ENCODE peak calls at places on chromosome 16, in six cellular contexts. One of them, this sample, is unnamed. For H3K27me3 and H3K4me1, the result is how much of the 10 kb centered on the place peaks cover.

GRCh38 chr16:69286941-69287713 is 24.0 kb upstream of the VPS4A start:
- DNase-seq in body of pancreas: peak
- DNase-seq in adrenal gland: peak
- DNase-seq in heart left ventricle: no peak
- DNase-seq in transverse colon: peak
- DNase-seq in prostate gland: peak
- DNase-seq in this sample: peak

GRCh38 chr16:46629331-46629843 is 8.2 kb upstream of the SHCBP1 start:
- DNase-seq in heart left ventricle: no peak
- DNase-seq in adrenal gland: no peak
- DNase-seq in body of pancreas: no peak
- DNase-seq in prostate gland: no peak
- DNase-seq in transverse colon: no peak
- DNase-seq in this sample: no peak

GRCh38 chr16:4111748-4112696 is 4.2 kb downstream of the ADCY9 start:
- DNase-seq in body of pancreas: no peak
- DNase-seq in transverse colon: peak
- DNase-seq in adrenal gland: no peak
- DNase-seq in heart left ventricle: no peak
- DNase-seq in prostate gland: no peak
- DNase-seq in this sample: no peak

GRCh38 chr16:27123795-27124194 is 57.1 kb downstream of the C16orf82 start:
- DNase-seq in prostate gland: no peak
- DNase-seq in heart left ventricle: no peak
- DNase-seq in transverse colon: no peak
- DNase-seq in body of pancreas: no peak
- DNase-seq in adrenal gland: no peak
- DNase-seq in this sample: no peak

GRCh38 chr16:82987767-82988166 is 361.0 kb downstream of the CDH13 start:
- DNase-seq in heart left ventricle: no peak
- DNase-seq in prostate gland: no peak
- DNase-seq in body of pancreas: no peak
- DNase-seq in adrenal gland: no peak
- DNase-seq in transverse colon: no peak
- DNase-seq in this sample: no peak

GRCh38 chr16:73048292-73049050 is 543 bp upstream of the ZFHX3 start:
- DNase-seq in adrenal gland: peak
- DNase-seq in body of pancreas: peak
- DNase-seq in prostate gland: peak
- DNase-seq in heart left ventricle: peak
- DNase-seq in transverse colon: peak
- DNase-seq in this sample: no peak

GRCh38 chr16:22141746-22142145 is 20.6 kb upstream of the SDR42E2 start:
- DNase-seq in heart left ventricle: no peak
- DNase-seq in body of pancreas: no peak
- DNase-seq in adrenal gland: no peak
- DNase-seq in transverse colon: no peak
- DNase-seq in prostate gland: no peak
- DNase-seq in this sample: no peak

GRCh38 chr16:12214509-12214908 is 238.0 kb downstream of the SNX29 start:
- DNase-seq in body of pancreas: no peak
- DNase-seq in adrenal gland: no peak
- DNase-seq in transverse colon: no peak
- DNase-seq in prostate gland: no peak
- DNase-seq in heart left ventricle: no peak
- DNase-seq in this sample: no peak

GRCh38 chr16:56774009-56774408 is 44.1 kb downstream of the NUP93 start:
- DNase-seq in adrenal gland: no peak
- DNase-seq in heart left ventricle: no peak
- DNase-seq in prostate gland: no peak
- DNase-seq in body of pancreas: no peak
- DNase-seq in transverse colon: no peak
- DNase-seq in this sample: no peak

GRCh38 chr16:82049484-82049883 is 14.4 kb downstream of the HSD17B2 start:
- DNase-seq in transverse colon: no peak
- DNase-seq in heart left ventricle: no peak
- DNase-seq in prostate gland: peak
- DNase-seq in body of pancreas: no peak
- DNase-seq in adrenal gland: no peak
- DNase-seq in this sample: no peak

GRCh38 chr16:822909-823297 is 22.4 kb upstream of the GNG13 start:
- DNase-seq in heart left ventricle: no peak
- DNase-seq in adrenal gland: no peak
- DNase-seq in body of pancreas: no peak
- DNase-seq in transverse colon: no peak
- DNase-seq in prostate gland: no peak
- DNase-seq in this sample: no peak
- H3K27me3 ChIP-seq in heart left ventricle: under half
- H3K27me3 ChIP-seq in adrenal gland: under half
- H3K27me3 ChIP-seq in body of pancreas: under half
- H3K27me3 ChIP-seq in transverse colon: under half
- H3K27me3 ChIP-seq in prostate gland: under half
- H3K27me3 ChIP-seq in this sample: half or more

GRCh38 chr16:527015-527903 is at the start of gene CAPN15:
- DNase-seq in body of pancreas: peak
- DNase-seq in transverse colon: peak
- DNase-seq in adrenal gland: peak
- DNase-seq in prostate gland: peak
- DNase-seq in heart left ventricle: peak
- DNase-seq in this sample: peak

GRCh38 chr16:531494-532125 is 4.1 kb downstream of the CAPN15 start:
- DNase-seq in heart left ventricle: no peak
- DNase-seq in transverse colon: no peak
- DNase-seq in body of pancreas: no peak
- DNase-seq in adrenal gland: no peak
- DNase-seq in prostate gland: no peak
- DNase-seq in this sample: no peak

GRCh38 chr16:528111-529011 is 849 bp downstream of the CAPN15 start:
- DNase-seq in adrenal gland: peak
- DNase-seq in body of pancreas: peak
- DNase-seq in transverse colon: peak
- DNase-seq in prostate gland: no peak
- DNase-seq in heart left ventricle: peak
- DNase-seq in this sample: no peak

GRCh38 chr16:529012-529575 is 1.6 kb downstream of the CAPN15 start:
- DNase-seq in adrenal gland: no peak
- DNase-seq in body of pancreas: peak
- DNase-seq in transverse colon: peak
- DNase-seq in heart left ventricle: no peak
- DNase-seq in prostate gland: no peak
- DNase-seq in this sample: no peak

GRCh38 chr16:530111-530817 is 2.8 kb downstream of the CAPN15 start:
- DNase-seq in prostate gland: no peak
- DNase-seq in body of pancreas: no peak
- DNase-seq in heart left ventricle: no peak
- DNase-seq in adrenal gland: no peak
- DNase-seq in transverse colon: peak
- DNase-seq in this sample: no peak
- TF ChIP-seq POLR2A in prostate gland: no peak
- TF ChIP-seq POLR2A in body of pancreas: no peak
- TF ChIP-seq POLR2A in heart left ventricle: no peak
- TF ChIP-seq POLR2A in adrenal gland: no peak
- TF ChIP-seq POLR2A in transverse colon: peak
- TF ChIP-seq POLR2A in this sample: no peak

DNA sequence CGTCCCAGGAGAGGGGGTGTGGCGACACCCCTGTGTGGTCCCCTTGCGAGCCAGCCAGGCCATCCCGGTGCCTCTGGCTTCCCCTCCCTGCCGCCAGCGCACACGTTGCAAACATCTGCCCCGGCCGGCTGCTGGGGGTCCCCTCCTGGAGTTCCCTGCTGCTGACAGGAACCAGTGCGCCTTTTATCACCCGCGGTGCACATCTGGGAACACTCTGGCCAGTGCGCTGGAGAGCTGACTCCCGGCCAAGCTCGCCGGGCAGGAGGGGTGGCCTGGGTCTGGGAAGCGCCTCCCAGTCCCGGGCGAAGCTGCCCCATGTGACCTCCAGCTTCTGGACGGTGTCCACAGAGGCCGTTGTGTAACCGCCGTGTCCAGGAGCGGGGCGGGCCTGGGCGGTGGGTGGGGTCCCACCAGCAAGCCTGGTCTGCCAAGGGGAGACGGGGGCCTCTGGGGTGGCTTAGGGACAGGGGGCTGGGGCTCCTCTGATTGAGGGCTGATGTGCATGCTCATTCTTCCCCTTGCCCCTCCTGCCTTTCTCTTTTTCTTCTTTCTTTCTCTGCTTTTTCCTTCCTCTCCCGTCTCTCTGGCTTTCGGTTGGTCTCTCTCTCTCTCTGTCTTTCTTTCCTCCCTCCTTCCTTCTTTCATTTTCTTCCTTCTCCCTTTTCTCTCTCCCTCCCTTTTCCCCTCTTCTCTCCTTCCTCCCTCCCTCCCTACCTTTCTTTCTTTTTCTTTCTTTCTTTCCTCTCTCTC is 25.2 kb upstream of the CIBAR2 start:
- DNase-seq in adrenal gland: peak
- DNase-seq in heart left ventricle: peak
- DNase-seq in body of pancreas: peak
- DNase-seq in prostate gland: peak
- DNase-seq in transverse colon: peak
- DNase-seq in this sample: peak
- H3K4me1 ChIP-seq in adrenal gland: under half
- H3K4me1 ChIP-seq in heart left ventricle: under half
- H3K4me1 ChIP-seq in body of pancreas: under half
- H3K4me1 ChIP-seq in prostate gland: under half
- H3K4me1 ChIP-seq in transverse colon: under half
- H3K4me1 ChIP-seq in this sample: under half

DNA sequence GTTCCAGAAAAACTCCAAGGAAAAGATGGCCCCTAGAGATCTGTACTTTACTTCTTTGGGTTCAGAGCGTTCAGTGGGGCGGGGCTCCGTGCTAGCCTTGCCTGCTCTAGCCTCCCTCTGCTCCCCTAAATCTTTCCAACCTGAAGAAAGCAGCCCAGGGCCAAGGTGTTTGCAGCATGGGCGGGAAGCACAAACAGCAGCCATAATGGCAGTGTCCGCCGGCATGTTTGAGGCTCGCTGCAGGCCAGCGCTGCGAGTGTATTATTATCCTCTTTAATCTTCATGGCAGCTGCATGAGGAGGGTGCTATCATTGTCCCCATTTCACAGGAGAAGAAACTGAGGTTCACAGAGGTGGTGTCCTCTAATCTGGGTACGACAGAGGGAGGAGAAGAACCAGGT is 10.4 kb downstream of the CALB2 start:
- DNase-seq in body of pancreas: no peak
- DNase-seq in heart left ventricle: no peak
- DNase-seq in transverse colon: no peak
- DNase-seq in adrenal gland: no peak
- DNase-seq in prostate gland: no peak
- DNase-seq in this sample: no peak
- H3K27me3 ChIP-seq in body of pancreas: under half
- H3K27me3 ChIP-seq in heart left ventricle: under half
- H3K27me3 ChIP-seq in transverse colon: under half
- H3K27me3 ChIP-seq in adrenal gland: under half
- H3K27me3 ChIP-seq in prostate gland: under half
- H3K27me3 ChIP-seq in this sample: under half

GRCh38 chr16:67459066-67459857 is 21.7 kb downstream of the ATP6V0D1 start:
- DNase-seq in adrenal gland: peak
- DNase-seq in prostate gland: peak
- DNase-seq in heart left ventricle: peak
- DNase-seq in body of pancreas: peak
- DNase-seq in transverse colon: peak
- DNase-seq in this sample: no peak
- TF ChIP-seq POLR2A in adrenal gland: no peak
- TF ChIP-seq POLR2A in prostate gland: peak
- TF ChIP-seq POLR2A in heart left ventricle: no peak
- TF ChIP-seq POLR2A in body of pancreas: peak
- TF ChIP-seq POLR2A in transverse colon: peak
- TF ChIP-seq POLR2A in this sample: no peak

GRCh38 chr16:66949472-66949871 is 11.6 kb upstream of the CES3 start:
- DNase-seq in body of pancreas: no peak
- DNase-seq in adrenal gland: no peak
- DNase-seq in heart left ventricle: no peak
- DNase-seq in prostate gland: no peak
- DNase-seq in transverse colon: no peak
- DNase-seq in this sample: no peak
- H3K4me1 ChIP-seq in body of pancreas: under half
- H3K4me1 ChIP-seq in adrenal gland: under half
- H3K4me1 ChIP-seq in heart left ventricle: under half
- H3K4me1 ChIP-seq in prostate gland: under half
- H3K4me1 ChIP-seq in transverse colon: under half
- H3K4me1 ChIP-seq in this sample: under half

GRCh38 chr16:85965125-85965524 is 66.2 kb downstream of the IRF8 start:
- DNase-seq in heart left ventricle: no peak
- DNase-seq in adrenal gland: no peak
- DNase-seq in body of pancreas: no peak
- DNase-seq in transverse colon: no peak
- DNase-seq in prostate gland: no peak
- DNase-seq in this sample: no peak
- H3K27me3 ChIP-seq in heart left ventricle: under half
- H3K27me3 ChIP-seq in adrenal gland: under half
- H3K27me3 ChIP-seq in body of pancreas: under half
- H3K27me3 ChIP-seq in transverse colon: under half
- H3K27me3 ChIP-seq in prostate gland: under half
- H3K27me3 ChIP-seq in this sample: under half

GRCh38 chr16:70437017-70437581 is 1.8 kb downstream of the ST3GAL2 start:
- DNase-seq in prostate gland: no peak
- DNase-seq in body of pancreas: no peak
- DNase-seq in transverse colon: no peak
- DNase-seq in adrenal gland: peak
- DNase-seq in heart left ventricle: no peak
- DNase-seq in this sample: no peak
- TF ChIP-seq POLR2A in prostate gland: no peak
- TF ChIP-seq POLR2A in body of pancreas: no peak
- TF ChIP-seq POLR2A in transverse colon: no peak
- TF ChIP-seq POLR2A in adrenal gland: no peak
- TF ChIP-seq POLR2A in heart left ventricle: no peak
- TF ChIP-seq POLR2A in this sample: no peak

This sample was measured in tibial nerve.